ENCODE peak calls at places on chromosomes 4 and X, in four cellular contexts. B is progenitor cell of endocrine pancreas, O is nucleus accumbens, I is T-helper 2 cell. Z is an unnamed sample.

GRCh38 chr4:36081185-36081584 is 163.1 kb downstream of the ARAP2 start:
- DNase-seq in O (no peak), I (no peak), B (no peak), Z (no peak)

GRCh38 chrX:39204945-39205344 is 403.7 kb downstream of the MID1IP1 start:
- DNase-seq in B (no peak), O (no peak), I (no peak), Z (no peak)

GRCh38 chrX:112587194-112587593 is 92.5 kb downstream of the LHFPL1 start:
- DNase-seq in I (no peak), O (no peak), B (no peak), Z (no peak)

GRCh38 chr4:185101354-185101890 is 41.6 kb upstream of the SLC25A4 start:
- DNase-seq in B (no peak), I (no peak), O (no peak), Z (no peak)

GRCh38 chr4:123366144-123366748 is 30.3 kb upstream of the SPRY1 start:
- DNase-seq in I (no peak), O (no peak), B (no peak), Z (no peak)

GRCh38 chr4:35556387-35556786 is 687.9 kb downstream of the ARAP2 start:
- DNase-seq in O (no peak), B (no peak), I (no peak), Z (no peak)

GRCh38 chr4:56468097-56468422 is 643 bp downstream of the SRP72 start:
- DNase-seq in I (peak), B (no peak), O (peak), Z (no peak)

GRCh38 chrX:136619889-136620505 is 28.0 kb upstream of the CD40LG start:
- DNase-seq in O (no peak), B (no peak), I (peak), Z (no peak)

GRCh38 chr4:99300934-99301333 is 10.1 kb upstream of the ADH1A start:
- DNase-seq in B (no peak), I (no peak), O (no peak), Z (no peak)

GRCh38 chr4:146835096-146835495 is 110.6 kb downstream of the TTC29 start:
- DNase-seq in I (no peak), B (no peak), O (no peak), Z (no peak)

GRCh38 chr4:154998284-154998683 is 210.2 kb upstream of the NPY2R start:
- DNase-seq in B (no peak), I (no peak), O (no peak), Z (no peak)

GRCh38 chr4:23923840-23924239 is 34.0 kb upstream of the PPARGC1A start:
- DNase-seq in O (no peak), B (no peak), I (no peak), Z (no peak)

GRCh38 chrX:154323537-154323936 is 27.9 kb downstream of the TKTL1 start:
- DNase-seq in I (no peak), O (no peak), B (no peak), Z (no peak)

GRCh38 chrX:54473993-54474859 is 21.8 kb downstream of the FGD1 start:
- DNase-seq in I (no peak), O (no peak), B (no peak), Z (no peak)

GRCh38 chr4:13415068-13415785 is 68.9 kb downstream of the RAB28 start:
- DNase-seq in B (no peak), I (no peak), O (no peak), Z (no peak)

GRCh38 chr4:149781150-149781549 is 34.5 kb downstream of the IQCM start:
- DNase-seq in I (no peak), B (no peak), O (no peak), Z (no peak)

GRCh38 chrX:420496-421223 is 34.0 kb upstream of the PPP2R3B start:
- DNase-seq in I (no peak), O (no peak), B (no peak), Z (no peak)

GRCh38 chr4:76011700-76012387 is 4.5 kb upstream of the CXCL9 start:
- DNase-seq in B (no peak), O (no peak), I (no peak), Z (no peak)

GRCh38 chrX:19760345-19760744 is 127.1 kb downstream of the SH3KBP1 start:
- DNase-seq in I (no peak), B (no peak), O (no peak), Z (no peak)

GRCh38 chrX:68829594-68830485 is 1.0 kb downstream of the EFNB1 start:
- DNase-seq in O (no peak), B (no peak), I (no peak), Z (no peak)

GRCh38 chr4:2059034-2059725 is at the start of gene NAT8L:
- DNase-seq in O (peak), B (no peak), I (no peak), Z (no peak)

GRCh38 chrX:21993265-21993664 is 38.9 kb upstream of the PHEX start:
- DNase-seq in O (peak), I (no peak), B (no peak), Z (no peak)

GRCh38 chr4:67393699-67394281 is 151.5 kb downstream of the CENPC start:
- DNase-seq in I (no peak), O (no peak), B (no peak), Z (no peak)

GRCh38 chr4:54318904-54319303 is 89.8 kb downstream of the PDGFRA start:
- DNase-seq in O (no peak), I (no peak), B (no peak), Z (no peak)

Z was measured in activated T-helper 9 cell treated with anti-CD3 and anti-CD28 coated beads, Interleukin-2, amount 50 U/mL, for 16 hours.